ENCODE peak calls at places on chromosomes 7 and 10, in eight cellular contexts. D, V, X, L, B, A, C and U are unnamed samples.

GRCh38 chr10:70828923-70829322 is 13.2 kb downstream of the SGPL1 start:
- DNase-seq in D (peak; percentile 13), V (no peak), X (no peak), L (no peak), B (no peak), A (no peak), C (no peak), U (no peak)

GRCh38 chr7:154653281-154653680 is 349.6 kb downstream of the PAXIP1 start:
- DNase-seq in D (no peak), V (no peak), X (no peak), L (no peak), B (no peak), A (no peak), C (no peak), U (no peak)

GRCh38 chr10:12907651-12908050 is 93.9 kb downstream of the CCDC3 start:
- DNase-seq in D (no peak), V (no peak), X (no peak), L (no peak), B (peak; percentile 70), A (no peak), C (no peak), U (no peak)

GRCh38 chr10:46299531-46300366 is 13.0 kb downstream of the ANTXRL start:
- DNase-seq in D (no peak), V (no peak), X (peak; percentile 27), L (no peak), B (no peak), A (no peak), C (no peak), U (no peak)

GRCh38 chr10:978826-979421 is 9.3 kb upstream of the GTPBP4 start:
- DNase-seq in D (no peak), V (no peak), X (no peak), L (no peak), B (no peak), A (no peak), C (no peak), U (no peak)

GRCh38 chr7:109335951-109336350 is 766.3 kb downstream of the DNAJB9 start:
- DNase-seq in D (no peak), V (no peak), X (no peak), L (no peak), B (no peak), A (no peak), C (no peak), U (no peak)

GRCh38 chr7:85488406-85488805 is 301.6 kb upstream of the SEMA3D start:
- DNase-seq in D (no peak), V (no peak), X (no peak), L (no peak), B (no peak), A (no peak), C (no peak), U (no peak)

GRCh38 chr7:2523461-2523905 is 3.9 kb downstream of the LFNG start:
- DNase-seq in D (peak; percentile 74), V (no peak), X (no peak), L (no peak), B (no peak), A (no peak), C (no peak), U (no peak)

GRCh38 chr10:1651280-1651975 is 85.9 kb downstream of the ADARB2 start:
- DNase-seq in D (no peak), V (no peak), X (no peak), L (no peak), B (no peak), A (no peak), C (peak; percentile 32), U (no peak)

GRCh38 chr7:2018786-2019692 is 213.7 kb downstream of the MAD1L1 start:
- DNase-seq in D (no peak), V (no peak), X (no peak), L (no peak), B (no peak), A (no peak), C (peak; percentile 68), U (peak; percentile 13)

GRCh38 chr10:125768217-125768616 is 7.4 kb downstream of the MMP21 start:
- DNase-seq in D (no peak), V (no peak), X (no peak), L (no peak), B (no peak), A (no peak), C (no peak), U (no peak)

GRCh38 chr7:132402751-132403245 is 173.5 kb downstream of the PLXNA4 start:
- DNase-seq in D (no peak), V (no peak), X (no peak), L (no peak), B (no peak), A (no peak), C (peak; percentile 73), U (no peak)

GRCh38 chr7:6650521-6651011 is 13.4 kb downstream of the ZNF316 start:
- DNase-seq in D (no peak), V (no peak), X (peak; percentile 37), L (no peak), B (no peak), A (no peak), C (peak; percentile 34), U (no peak)

GRCh38 chr10:1187855-1188555 is 131.8 kb downstream of the WDR37 start:
- DNase-seq in D (no peak), V (no peak), X (peak; percentile 36), L (no peak), B (no peak), A (no peak), C (peak; percentile 20), U (no peak)

GRCh38 chr7:5528815-5529442 is 105.3 kb upstream of the TNRC18 start:
- DNase-seq in D (no peak), V (no peak), X (no peak), L (no peak), B (no peak), A (no peak), C (peak; percentile 73), U (no peak)

GRCh38 chr10:122194251-122194650 is 76.8 kb upstream of the BTBD16 start:
- DNase-seq in D (no peak), V (no peak), X (no peak), L (no peak), B (no peak), A (no peak), C (no peak), U (no peak)

GRCh38 chr7:130488376-130489139 is 3.3 kb upstream of the MEST start:
- DNase-seq in D (no peak), V (no peak), X (no peak), L (no peak), B (no peak), A (no peak), C (no peak), U (no peak)

GRCh38 chr10:108789911-108790310 is 1133.4 kb downstream of the XPNPEP1 start:
- DNase-seq in D (no peak), V (no peak), X (no peak), L (no peak), B (no peak), A (no peak), C (no peak), U (no peak)

GRCh38 chr10:100338434-100339036 is 8.5 kb upstream of the SCD start:
- DNase-seq in D (peak; percentile 71), V (peak; percentile 76), X (peak; percentile 80), L (peak; percentile 84), B (peak; percentile 69), A (no peak), C (peak; percentile 78), U (peak; percentile 56)

GRCh38 chr7:133434246-133434865 is 181.5 kb downstream of the EXOC4 start:
- DNase-seq in D (no peak), V (peak; percentile 47), X (no peak), L (peak; percentile 26), B (no peak), A (no peak), C (no peak), U (peak; percentile 11)

GRCh38 chr10:32150532-32151101 is 94.4 kb upstream of the KIF5B start:
- DNase-seq in D (no peak), V (peak; percentile 44), X (no peak), L (no peak), B (no peak), A (no peak), C (no peak), U (no peak)

GRCh38 chr7:159119851-159120539 is 24.7 kb downstream of the VIPR2 start:
- DNase-seq in D (no peak), V (no peak), X (peak; percentile 42), L (no peak), B (no peak), A (no peak), C (peak; percentile 40), U (no peak)

GRCh38 chr7:159118220-159118595 is 26.5 kb downstream of the VIPR2 start:
- DNase-seq in D (no peak), V (no peak), X (peak; percentile 25), L (no peak), B (no peak), A (no peak), C (peak; percentile 17), U (no peak)

GRCh38 chr7:159119026-159119741 is 25.5 kb downstream of the VIPR2 start:
- DNase-seq in D (no peak), V (no peak), X (peak; percentile 39), L (no peak), B (no peak), A (no peak), C (peak; percentile 53), U (no peak)

GRCh38 chr7:159117366-159118219 is 27.1 kb downstream of the VIPR2 start:
- DNase-seq in D (no peak), V (no peak), X (peak; percentile 15), L (no peak), B (no peak), A (no peak), C (peak; percentile 57), U (no peak)

GRCh38 chr7:159118623-159119022 is 26.0 kb downstream of the VIPR2 start:
- DNase-seq in D (no peak), V (no peak), X (peak; percentile 30), L (no peak), B (no peak), A (no peak), C (peak; percentile 19), U (no peak)
- H3K9me3 ChIP-seq in D (no peaks in the 10 kb centered on the region), V (no peaks in the 10 kb centered on the region), X (no peaks in the 10 kb centered on the region), L (no peaks in the 10 kb centered on the region), B (no peaks in the 10 kb centered on the region), A (no peaks in the 10 kb centered on the region), C (no peaks in the 10 kb centered on the region), U (no peaks in the 10 kb centered on the region)

GRCh38 chr10:96921655-96922054 is 89.6 kb downstream of the LCOR start:
- DNase-seq in D (no peak), V (no peak), X (no peak), L (no peak), B (no peak), A (no peak), C (no peak), U (no peak)
- H3K4me1 ChIP-seq in D (no peaks in the 10 kb centered on the region), V (no peaks in the 10 kb centered on the region), X (no peaks in the 10 kb centered on the region), L (no peaks in the 10 kb centered on the region), B (no peaks in the 10 kb centered on the region), A (no peaks in the 10 kb centered on the region), C (peaks cover 6% of the 10 kb centered on the region), U (no peaks in the 10 kb centered on the region)

DNA sequence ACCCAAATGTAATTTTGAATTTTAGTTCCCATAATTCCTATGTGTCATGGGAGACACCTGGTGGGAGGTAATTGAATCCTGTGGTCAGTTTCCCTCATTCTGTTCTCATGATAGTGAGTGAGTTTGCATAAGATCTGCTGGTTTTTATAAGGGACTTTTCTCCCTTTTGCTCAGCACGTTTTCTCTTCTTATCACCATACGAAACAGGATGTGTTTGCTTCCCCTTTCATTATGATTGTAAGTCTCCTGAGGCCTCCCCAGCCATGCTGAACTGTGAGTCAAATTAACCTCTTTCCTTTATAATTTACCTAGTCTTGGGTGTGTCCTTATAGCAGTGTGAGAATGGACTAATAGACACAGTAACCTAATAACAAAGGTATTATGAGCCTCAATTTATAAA is 36.1 kb upstream of the ZNF736 start:
- DNase-seq in D (no peak), V (no peak), X (no peak), L (no peak), B (no peak), A (no peak), C (no peak), U (no peak)
- H3K9me3 ChIP-seq in D (no peaks in the 10 kb centered on the region), V (peaks cover 7% of the 10 kb centered on the region), X (no peaks in the 10 kb centered on the region), L (no peaks in the 10 kb centered on the region), B (no peaks in the 10 kb centered on the region), A (peaks cover 9% of the 10 kb centered on the region), C (no peaks in the 10 kb centered on the region), U (no peaks in the 10 kb centered on the region)

GRCh38 chr10:33248638-33249037 is 85.8 kb downstream of the NRP1 start:
- DNase-seq in D (no peak), V (peak; percentile 35), X (no peak), L (peak; percentile 60), B (no peak), A (no peak), C (no peak), U (peak; percentile 38)
- H3K4me1 ChIP-seq in D (no peaks in the 10 kb centered on the region), V (peaks cover 6% of the 10 kb centered on the region), X (no peaks in the 10 kb centered on the region), L (peaks cover 37% of the 10 kb centered on the region), B (peaks cover 10% of the 10 kb centered on the region), A (peaks cover 18% of the 10 kb centered on the region), C (no peaks in the 10 kb centered on the region), U (peaks cover 29% of the 10 kb centered on the region)